ENCODE peak calls at places on chromosomes 12 and 14, in eight cellular contexts. E is stimulated activated CD4-positive, alpha-beta T cell treated with anti-CD3 and anti-CD28 coated beads, Interleukin-15, amount 100 ng/mL, for 48 hours; O is psoas muscle; Q is upper lobe of right lung; M is hypothalamus; S is DMS79 treated with DMSO at 0.1 percent for 48 hours; H is WTC11; R is HTR-8/SVneo. P is an unnamed sample.

GRCh38 chr12:120584343-120585149 is 3.3 kb upstream of the POP5 start:
- DNase-seq in E (no peak), O (peak), Q (peak), M (no peak), S (peak), H (peak), R (no peak), P (peak)

GRCh38 chr12:54463034-54463433 is 10.4 kb downstream of the GTSF1 start:
- DNase-seq in E (no peak), O (peak), Q (no peak), M (no peak), S (no peak), H (no peak), R (no peak), P (no peak)

GRCh38 chr14:71733210-71733883 is 198.9 kb upstream of the RGS6 start:
- DNase-seq in E (no peak), O (no peak), Q (no peak), M (no peak), S (no peak), H (no peak), R (no peak), P (no peak)

GRCh38 chr12:65535951-65536350 is 257.5 kb downstream of the MSRB3 start:
- DNase-seq in E (no peak), O (no peak), Q (no peak), M (no peak), S (no peak), H (no peak), R (no peak), P (no peak)

GRCh38 chr14:65847065-65847847 is 434.7 kb downstream of the FUT8 start:
- DNase-seq in E (peak), O (no peak), Q (no peak), M (no peak), S (no peak), H (no peak), R (no peak), P (no peak)

GRCh38 chr14:32905052-32905451 is 33.6 kb upstream of the NPAS3 start:
- DNase-seq in E (no peak), O (no peak), Q (no peak), M (no peak), S (no peak), H (no peak), R (no peak), P (no peak)

GRCh38 chr12:2092890-2093289 is 40.1 kb downstream of the CACNA1C start:
- DNase-seq in E (no peak), O (no peak), Q (peak), M (no peak), S (no peak), H (no peak), R (no peak), P (no peak)

GRCh38 chr12:21451529-21451928 is 14.1 kb downstream of the PYROXD1 start:
- DNase-seq in E (no peak), O (no peak), Q (no peak), M (no peak), S (no peak), H (no peak), R (no peak), P (no peak)

GRCh38 chr14:67567654-67568053 is 32.4 kb downstream of the PIGH start:
- DNase-seq in E (no peak), O (no peak), Q (peak), M (no peak), S (no peak), H (no peak), R (no peak), P (no peak)

GRCh38 chr14:23104070-23104590 is 659 bp downstream of the CIROP start:
- DNase-seq in E (no peak), O (no peak), Q (no peak), M (no peak), S (no peak), H (no peak), R (no peak), P (no peak)

GRCh38 chr12:43551271-43551970 is 582 bp downstream of the ADAMTS20 start:
- DNase-seq in E (no peak), O (no peak), Q (no peak), M (no peak), S (no peak), H (peak), R (peak), P (no peak)

GRCh38 chr12:86929962-86930361 is 673.8 kb upstream of the MGAT4C start:
- DNase-seq in E (no peak), O (no peak), Q (no peak), M (no peak), S (no peak), H (no peak), R (no peak), P (no peak)

GRCh38 chr12:2129076-2129475 is 76.3 kb downstream of the CACNA1C start:
- DNase-seq in E (no peak), O (no peak), Q (no peak), M (no peak), S (no peak), H (no peak), R (peak), P (no peak)

GRCh38 chr12:74890237-74890599 is 319.4 kb downstream of the KCNC2 start:
- DNase-seq in E (no peak), O (no peak), Q (no peak), M (no peak), S (no peak), H (no peak), R (peak), P (no peak)

GRCh38 chr12:26031814-26032213 is 73.3 kb downstream of the RASSF8 start:
- DNase-seq in E (no peak), O (no peak), Q (no peak), M (no peak), S (no peak), H (no peak), R (no peak), P (no peak)

GRCh38 chr12:116303929-116304328 is 26.4 kb upstream of the MED13L start:
- DNase-seq in E (no peak), O (no peak), Q (no peak), M (no peak), S (no peak), H (no peak), R (no peak), P (no peak)